ENCODE peak calls at places on chromosomes 16 and 17, in five cellular contexts. V, J, D, C and T are unnamed samples.

GRCh38 chr17:82983510-82984248 is 95.7 kb upstream of the METRNL start:
- DNase-seq in V (no peak), J (no peak), D (no peak), C (no peak), T (no peak)

GRCh38 chr16:19289805-19290490 is 4.4 kb downstream of the CLEC19A start:
- DNase-seq in V (no peak), J (no peak), D (no peak), C (no peak), T (no peak)

GRCh38 chr16:86010680-86011141 is 111.7 kb downstream of the IRF8 start:
- DNase-seq in V (no peak), J (no peak), D (no peak), C (no peak), T (no peak)

GRCh38 chr16:24036614-24037013 is 200.8 kb downstream of the PRKCB start:
- DNase-seq in V (peak; percentile 39), J (peak; percentile 59), D (no peak), C (no peak), T (peak; percentile 84)

GRCh38 chr17:30921544-30922196 is at the start of gene ADAP2:
- DNase-seq in V (no peak), J (no peak), D (no peak), C (no peak), T (peak; percentile 60)

GRCh38 chr17:49358638-49359247 is 3.3 kb downstream of the ZNF652 start:
- DNase-seq in V (peak; percentile 29), J (no peak), D (no peak), C (no peak), T (no peak)

GRCh38 chr16:71895679-71896385 is 501 bp downstream of the IST1 start:
- DNase-seq in V (no peak), J (peak; percentile 50), D (no peak), C (no peak), T (peak; percentile 63)

GRCh38 chr17:43791589-43791988 is 11.4 kb downstream of the CFAP97D1 start:
- DNase-seq in V (no peak), J (peak; percentile 58), D (no peak), C (no peak), T (no peak)

GRCh38 chr16:57774886-57775285 is 27.4 kb downstream of the KIFC3 start:
- DNase-seq in V (no peak), J (no peak), D (no peak), C (no peak), T (no peak)

GRCh38 chr17:76146053-76146875 is 5.2 kb upstream of the FOXJ1 start:
- DNase-seq in V (no peak), J (no peak), D (no peak), C (no peak), T (no peak)

GRCh38 chr17:81132770-81133723 is 32.3 kb upstream of the PVALEF start:
- DNase-seq in V (no peak), J (no peak), D (no peak), C (no peak), T (no peak)

GRCh38 chr17:4934173-4934979 is 2.3 kb downstream of the GP1BA start:
- DNase-seq in V (no peak), J (peak; percentile 38), D (no peak), C (no peak), T (no peak)

GRCh38 chr16:3836641-3837040 is 43.9 kb downstream of the CREBBP start:
- DNase-seq in V (no peak), J (no peak), D (no peak), C (no peak), T (no peak)

GRCh38 chr17:40726919-40727318 is 23.4 kb upstream of the KRT24 start:
- DNase-seq in V (no peak), J (peak; percentile 6), D (no peak), C (no peak), T (peak; percentile 20)

GRCh38 chr16:10536814-10537389 is 43.5 kb downstream of the EMP2 start:
- DNase-seq in V (no peak), J (no peak), D (no peak), C (no peak), T (no peak)

GRCh38 chr17:1490643-1491405 is 1.7 kb downstream of the MYO1C start:
- DNase-seq in V (no peak), J (no peak), D (peak; percentile 68), C (no peak), T (peak; percentile 58)

GRCh38 chr16:29806096-29806579 is at the start of gene MAZ:
- DNase-seq in V (no peak), J (peak; percentile 94), D (no peak), C (peak; percentile 51), T (no peak)

GRCh38 chr16:67660564-67661028 is at the start of gene PARD6A:
- DNase-seq in V (peak; percentile 93), J (peak; percentile 97), D (peak; percentile 95), C (peak; percentile 84), T (peak; percentile 96)

GRCh38 chr17:22286337-22287041 is 594.2 kb downstream of the KCNJ18 start:
- DNase-seq in V (no peak), J (no peak), D (no peak), C (no peak), T (no peak)

GRCh38 chr17:35373984-35374765 is 754 bp upstream of the SLFN11 start:
- DNase-seq in V (no peak), J (peak; percentile 70), D (peak; percentile 48), C (peak; percentile 43), T (peak; percentile 40)

GRCh38 chr16:4700380-4700996 is 7.1 kb downstream of the NUDT16L1 start:
- DNase-seq in V (no peak), J (no peak), D (no peak), C (no peak), T (no peak)

GRCh38 chr16:10777356-10777755 is 33.7 kb downstream of the NUBP1 start:
- DNase-seq in V (no peak), J (no peak), D (no peak), C (no peak), T (no peak)

GRCh38 chr17:75896360-75897075 is at the start of gene TRIM65:
- DNase-seq in V (peak; percentile 53), J (peak; percentile 71), D (peak; percentile 73), C (peak; percentile 80), T (peak; percentile 83)

GRCh38 chr16:50617630-50618184 is 63.4 kb downstream of the SNX20 start:
- DNase-seq in V (no peak), J (no peak), D (no peak), C (no peak), T (no peak)

GRCh38 chr16:54282202-54282922 is 4.2 kb downstream of the IRX3 start:
- DNase-seq in V (no peak), J (peak; percentile 37), D (no peak), C (no peak), T (peak; percentile 45)

GRCh38 chr16:969508-970378 is 1.0 kb downstream of the LMF1 start:
- DNase-seq in V (no peak), J (peak; percentile 26), D (no peak), C (no peak), T (no peak)

GRCh38 chr17:731943-732787 is at the start of gene TLCD3A:
- DNase-seq in V (peak; percentile 15), J (peak; percentile 60), D (peak; percentile 61), C (peak; percentile 39), T (peak; percentile 82)

GRCh38 chr16:50388491-50388890 is 19.7 kb upstream of the BRD7 start:
- DNase-seq in V (no peak), J (no peak), D (no peak), C (no peak), T (no peak)

GRCh38 chr17:4643676-4644075 is 2.2 kb upstream of the ALOX15 start:
- DNase-seq in V (peak; percentile 73), J (no peak), D (no peak), C (no peak), T (no peak)